ENCODE peak calls at places on chromosomes 2 and 18, in nine cellular contexts. One of them, this sample, is unnamed.

GRCh38 chr2:10297950-10298349 is 4.8 kb upstream of the HPCAL1 start:
- DNase-seq in MCF 10A: peak
- DNase-seq in cardiac fibroblast: peak
- DNase-seq in HepG2: peak
- DNase-seq in left ventricle myocardium inferior: no peak
- DNase-seq in K562: peak
- DNase-seq in HCT116: peak
- DNase-seq in fibroblast of pulmonary artery: peak
- DNase-seq in omental fat pad: no peak
- DNase-seq in this sample: no peak

GRCh38 chr18:26367425-26367824 is 141.2 kb downstream of the TAF4B start:
- DNase-seq in MCF 10A: no peak
- DNase-seq in cardiac fibroblast: no peak
- DNase-seq in HepG2: no peak
- DNase-seq in left ventricle myocardium inferior: no peak
- DNase-seq in K562: no peak
- DNase-seq in HCT116: no peak
- DNase-seq in fibroblast of pulmonary artery: no peak
- DNase-seq in omental fat pad: no peak
- DNase-seq in this sample: no peak

GRCh38 chr2:70922591-70923234 is 13.0 kb upstream of the ATP6V1B1 start:
- DNase-seq in MCF 10A: no peak
- DNase-seq in cardiac fibroblast: no peak
- DNase-seq in HepG2: no peak
- DNase-seq in left ventricle myocardium inferior: no peak
- DNase-seq in K562: no peak
- DNase-seq in HCT116: no peak
- DNase-seq in fibroblast of pulmonary artery: no peak
- DNase-seq in omental fat pad: no peak
- DNase-seq in this sample: no peak

GRCh38 chr2:48356701-48357322 is 173.1 kb upstream of the STON1 start:
- DNase-seq in MCF 10A: no peak
- DNase-seq in cardiac fibroblast: peak
- DNase-seq in HepG2: no peak
- DNase-seq in left ventricle myocardium inferior: no peak
- DNase-seq in K562: peak
- DNase-seq in HCT116: no peak
- DNase-seq in fibroblast of pulmonary artery: peak
- DNase-seq in omental fat pad: no peak
- DNase-seq in this sample: no peak

GRCh38 chr2:105872830-105873229 is 128.1 kb downstream of the NCK2 start:
- DNase-seq in MCF 10A: no peak
- DNase-seq in cardiac fibroblast: no peak
- DNase-seq in HepG2: no peak
- DNase-seq in left ventricle myocardium inferior: no peak
- DNase-seq in K562: no peak
- DNase-seq in HCT116: no peak
- DNase-seq in fibroblast of pulmonary artery: no peak
- DNase-seq in omental fat pad: no peak
- DNase-seq in this sample: no peak

GRCh38 chr2:104523921-104524320 is 330.0 kb upstream of the POU3F3 start:
- DNase-seq in MCF 10A: peak
- DNase-seq in cardiac fibroblast: no peak
- DNase-seq in HepG2: no peak
- DNase-seq in left ventricle myocardium inferior: no peak
- DNase-seq in K562: no peak
- DNase-seq in HCT116: no peak
- DNase-seq in fibroblast of pulmonary artery: no peak
- DNase-seq in omental fat pad: no peak
- DNase-seq in this sample: no peak

GRCh38 chr2:193963472-193964119 is 1693.4 kb upstream of the SLC39A10 start:
- DNase-seq in MCF 10A: peak
- DNase-seq in cardiac fibroblast: peak
- DNase-seq in HepG2: peak
- DNase-seq in left ventricle myocardium inferior: no peak
- DNase-seq in K562: no peak
- DNase-seq in HCT116: peak
- DNase-seq in fibroblast of pulmonary artery: peak
- DNase-seq in omental fat pad: no peak
- DNase-seq in this sample: peak

GRCh38 chr2:55431982-55432627 is 12.4 kb upstream of the CCDC88A start:
- DNase-seq in MCF 10A: peak
- DNase-seq in cardiac fibroblast: peak
- DNase-seq in HepG2: peak
- DNase-seq in left ventricle myocardium inferior: no peak
- DNase-seq in K562: peak
- DNase-seq in HCT116: peak
- DNase-seq in fibroblast of pulmonary artery: peak
- DNase-seq in omental fat pad: no peak
- DNase-seq in this sample: no peak

GRCh38 chr2:10119601-10120157 is 2.9 kb upstream of the RRM2 start:
- DNase-seq in MCF 10A: no peak
- DNase-seq in cardiac fibroblast: no peak
- DNase-seq in HepG2: no peak
- DNase-seq in left ventricle myocardium inferior: no peak
- DNase-seq in K562: no peak
- DNase-seq in HCT116: no peak
- DNase-seq in fibroblast of pulmonary artery: no peak
- DNase-seq in omental fat pad: no peak
- DNase-seq in this sample: no peak

GRCh38 chr2:113940891-113941290 is 51.0 kb downstream of the ACTR3 start:
- DNase-seq in MCF 10A: no peak
- DNase-seq in cardiac fibroblast: peak
- DNase-seq in HepG2: no peak
- DNase-seq in left ventricle myocardium inferior: no peak
- DNase-seq in K562: no peak
- DNase-seq in HCT116: no peak
- DNase-seq in fibroblast of pulmonary artery: no peak
- DNase-seq in omental fat pad: no peak
- DNase-seq in this sample: no peak

GRCh38 chr18:5073026-5073944 is 123.8 kb downstream of the AKAIN1 start:
- DNase-seq in MCF 10A: no peak
- DNase-seq in cardiac fibroblast: peak
- DNase-seq in HepG2: peak
- DNase-seq in left ventricle myocardium inferior: no peak
- DNase-seq in K562: peak
- DNase-seq in HCT116: peak
- DNase-seq in fibroblast of pulmonary artery: peak
- DNase-seq in omental fat pad: no peak
- DNase-seq in this sample: peak

GRCh38 chr2:167136876-167137579 is 248.7 kb downstream of the XIRP2 start:
- DNase-seq in MCF 10A: no peak
- DNase-seq in cardiac fibroblast: no peak
- DNase-seq in HepG2: no peak
- DNase-seq in left ventricle myocardium inferior: no peak
- DNase-seq in K562: no peak
- DNase-seq in HCT116: no peak
- DNase-seq in fibroblast of pulmonary artery: no peak
- DNase-seq in omental fat pad: no peak
- DNase-seq in this sample: no peak

GRCh38 chr2:103959174-103960125 is 894.5 kb upstream of the POU3F3 start:
- DNase-seq in MCF 10A: peak
- DNase-seq in cardiac fibroblast: peak
- DNase-seq in HepG2: peak
- DNase-seq in left ventricle myocardium inferior: no peak
- DNase-seq in K562: peak
- DNase-seq in HCT116: no peak
- DNase-seq in fibroblast of pulmonary artery: no peak
- DNase-seq in omental fat pad: no peak
- DNase-seq in this sample: peak

GRCh38 chr2:241777167-241777685 is 604 bp downstream of the GAL3ST2 start:
- DNase-seq in MCF 10A: no peak
- DNase-seq in cardiac fibroblast: no peak
- DNase-seq in HepG2: no peak
- DNase-seq in left ventricle myocardium inferior: no peak
- DNase-seq in K562: no peak
- DNase-seq in HCT116: no peak
- DNase-seq in fibroblast of pulmonary artery: no peak
- DNase-seq in omental fat pad: no peak
- DNase-seq in this sample: no peak

GRCh38 chr18:41206341-41206740 is 748.7 kb upstream of the PIK3C3 start:
- DNase-seq in MCF 10A: no peak
- DNase-seq in cardiac fibroblast: no peak
- DNase-seq in HepG2: no peak
- DNase-seq in left ventricle myocardium inferior: no peak
- DNase-seq in K562: no peak
- DNase-seq in HCT116: no peak
- DNase-seq in fibroblast of pulmonary artery: no peak
- DNase-seq in omental fat pad: no peak
- DNase-seq in this sample: no peak

GRCh38 chr18:45133246-45133645 is 452.6 kb downstream of the SETBP1 start:
- DNase-seq in MCF 10A: no peak
- DNase-seq in cardiac fibroblast: no peak
- DNase-seq in HepG2: no peak
- DNase-seq in left ventricle myocardium inferior: no peak
- DNase-seq in K562: no peak
- DNase-seq in HCT116: no peak
- DNase-seq in fibroblast of pulmonary artery: no peak
- DNase-seq in omental fat pad: no peak
- DNase-seq in this sample: no peak

GRCh38 chr2:177817300-177817699 is 255.3 kb downstream of the PDE11A start:
- DNase-seq in MCF 10A: no peak
- DNase-seq in cardiac fibroblast: no peak
- DNase-seq in HepG2: no peak
- DNase-seq in left ventricle myocardium inferior: no peak
- DNase-seq in K562: no peak
- DNase-seq in HCT116: no peak
- DNase-seq in fibroblast of pulmonary artery: no peak
- DNase-seq in omental fat pad: no peak
- DNase-seq in this sample: no peak

GRCh38 chr2:96119981-96120720 is 3.8 kb upstream of the ADRA2B start:
- DNase-seq in MCF 10A: no peak
- DNase-seq in cardiac fibroblast: no peak
- DNase-seq in HepG2: no peak
- DNase-seq in left ventricle myocardium inferior: peak
- DNase-seq in K562: no peak
- DNase-seq in HCT116: no peak
- DNase-seq in fibroblast of pulmonary artery: no peak
- DNase-seq in omental fat pad: no peak
- DNase-seq in this sample: no peak

GRCh38 chr2:26720322-26721166 is 28.0 kb downstream of the KCNK3 start:
- DNase-seq in MCF 10A: peak
- DNase-seq in cardiac fibroblast: peak
- DNase-seq in HepG2: peak
- DNase-seq in left ventricle myocardium inferior: peak
- DNase-seq in K562: no peak
- DNase-seq in HCT116: peak
- DNase-seq in fibroblast of pulmonary artery: peak
- DNase-seq in omental fat pad: peak
- DNase-seq in this sample: peak

GRCh38 chr18:36808681-36809080 is 20.1 kb downstream of the TPGS2 start:
- DNase-seq in MCF 10A: no peak
- DNase-seq in cardiac fibroblast: peak
- DNase-seq in HepG2: no peak
- DNase-seq in left ventricle myocardium inferior: no peak
- DNase-seq in K562: no peak
- DNase-seq in HCT116: no peak
- DNase-seq in fibroblast of pulmonary artery: peak
- DNase-seq in omental fat pad: no peak
- DNase-seq in this sample: no peak

GRCh38 chr2:160635488-160635887 is 141.9 kb upstream of the RBMS1 start:
- DNase-seq in MCF 10A: no peak
- DNase-seq in cardiac fibroblast: peak
- DNase-seq in HepG2: no peak
- DNase-seq in left ventricle myocardium inferior: no peak
- DNase-seq in K562: no peak
- DNase-seq in HCT116: no peak
- DNase-seq in fibroblast of pulmonary artery: peak
- DNase-seq in omental fat pad: no peak
- DNase-seq in this sample: no peak

GRCh38 chr2:160634436-160634835 is 140.8 kb upstream of the RBMS1 start:
- DNase-seq in MCF 10A: no peak
- DNase-seq in cardiac fibroblast: no peak
- DNase-seq in HepG2: no peak
- DNase-seq in left ventricle myocardium inferior: no peak
- DNase-seq in K562: no peak
- DNase-seq in HCT116: no peak
- DNase-seq in fibroblast of pulmonary artery: no peak
- DNase-seq in omental fat pad: no peak
- DNase-seq in this sample: no peak

GRCh38 chr2:160639472-160639871 is 145.9 kb upstream of the RBMS1 start:
- DNase-seq in MCF 10A: no peak
- DNase-seq in cardiac fibroblast: no peak
- DNase-seq in HepG2: no peak
- DNase-seq in left ventricle myocardium inferior: no peak
- DNase-seq in K562: no peak
- DNase-seq in HCT116: no peak
- DNase-seq in fibroblast of pulmonary artery: no peak
- DNase-seq in omental fat pad: no peak
- DNase-seq in this sample: no peak
- TF ChIP-seq CTCF in MCF 10A: no peak
- TF ChIP-seq CTCF in cardiac fibroblast: no peak
- TF ChIP-seq CTCF in HepG2: no peak
- TF ChIP-seq CTCF in left ventricle myocardium inferior: no peak
- TF ChIP-seq CTCF in K562: no peak
- TF ChIP-seq CTCF in HCT116: no peak
- TF ChIP-seq CTCF in fibroblast of pulmonary artery: no peak
- TF ChIP-seq CTCF in omental fat pad: no peak
- TF ChIP-seq CTCF in this sample: no peak

DNA sequence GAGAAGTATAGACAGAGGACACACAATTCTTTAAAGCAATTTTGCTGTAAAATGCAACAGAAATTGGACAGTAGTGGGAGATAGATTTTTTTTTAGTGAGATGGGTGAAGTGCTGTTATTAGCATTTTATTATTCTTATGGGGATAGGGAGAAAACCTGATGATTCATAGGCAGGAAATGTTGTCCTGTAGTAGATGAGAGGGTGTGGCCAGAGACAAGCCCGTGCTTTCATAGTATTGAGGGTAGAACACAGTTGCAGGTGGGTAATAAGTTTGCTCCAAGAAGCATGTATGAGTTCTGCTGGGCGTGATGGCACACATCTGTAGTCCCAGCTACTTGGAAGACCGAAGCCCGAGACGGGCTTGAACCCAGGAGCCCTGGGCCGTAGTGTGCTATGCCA is 128.3 kb upstream of the ARHGAP28 start:
- DNase-seq in MCF 10A: peak
- DNase-seq in cardiac fibroblast: peak
- DNase-seq in HepG2: no peak
- DNase-seq in left ventricle myocardium inferior: no peak
- DNase-seq in K562: no peak
- DNase-seq in HCT116: no peak
- DNase-seq in fibroblast of pulmonary artery: no peak
- DNase-seq in omental fat pad: no peak
- DNase-seq in this sample: no peak
- TF ChIP-seq CTCF in MCF 10A: no peak
- TF ChIP-seq CTCF in cardiac fibroblast: no peak
- TF ChIP-seq CTCF in HepG2: no peak
- TF ChIP-seq CTCF in left ventricle myocardium inferior: no peak
- TF ChIP-seq CTCF in K562: no peak
- TF ChIP-seq CTCF in HCT116: no peak
- TF ChIP-seq CTCF in fibroblast of pulmonary artery: no peak
- TF ChIP-seq CTCF in omental fat pad: no peak
- TF ChIP-seq CTCF in this sample: no peak

GRCh38 chr2:64904405-64905329 is 84.5 kb upstream of the SLC1A4 start:
- DNase-seq in MCF 10A: no peak
- DNase-seq in cardiac fibroblast: no peak
- DNase-seq in HepG2: peak
- DNase-seq in left ventricle myocardium inferior: no peak
- DNase-seq in K562: no peak
- DNase-seq in HCT116: no peak
- DNase-seq in fibroblast of pulmonary artery: no peak
- DNase-seq in omental fat pad: no peak
- DNase-seq in this sample: no peak
- TF ChIP-seq CTCF in MCF 10A: no peak
- TF ChIP-seq CTCF in cardiac fibroblast: no peak
- TF ChIP-seq CTCF in HepG2: no peak
- TF ChIP-seq CTCF in left ventricle myocardium inferior: no peak
- TF ChIP-seq CTCF in K562: no peak
- TF ChIP-seq CTCF in HCT116: no peak
- TF ChIP-seq CTCF in fibroblast of pulmonary artery: no peak
- TF ChIP-seq CTCF in omental fat pad: no peak
- TF ChIP-seq CTCF in this sample: no peak

GRCh38 chr2:69061518-69061917 is 48.5 kb downstream of the ANTXR1 start:
- DNase-seq in MCF 10A: no peak
- DNase-seq in cardiac fibroblast: peak
- DNase-seq in HepG2: no peak
- DNase-seq in left ventricle myocardium inferior: no peak
- DNase-seq in K562: no peak
- DNase-seq in HCT116: no peak
- DNase-seq in fibroblast of pulmonary artery: no peak
- DNase-seq in omental fat pad: no peak
- DNase-seq in this sample: no peak
- TF ChIP-seq CTCF in MCF 10A: no peak
- TF ChIP-seq CTCF in cardiac fibroblast: peak
- TF ChIP-seq CTCF in HepG2: no peak
- TF ChIP-seq CTCF in left ventricle myocardium inferior: peak
- TF ChIP-seq CTCF in K562: no peak
- TF ChIP-seq CTCF in HCT116: no peak
- TF ChIP-seq CTCF in fibroblast of pulmonary artery: no peak
- TF ChIP-seq CTCF in omental fat pad: no peak
- TF ChIP-seq CTCF in this sample: no peak

This sample was measured in Calu3.